ENCODE peak calls at places on chromosomes 2 and 18, in five cellular contexts. H is stomach; J is dorsolateral prefrontal cortex; Y is amniotic stem cell; K is effector memory CD8-positive, alpha-beta T cell. X is an unnamed sample.

GRCh38 chr2:174868916-174869315 is 104.6 kb upstream of the CHRNA1 start:
- DNase-seq in Y (no peak), K (no peak), H (no peak), J (no peak), X (no peak)

GRCh38 chr2:101987832-101988231 is 3.9 kb upstream of the IL1R2 start:
- DNase-seq in Y (no peak), K (no peak), H (no peak), J (no peak), X (no peak)

GRCh38 chr2:64623232-64623879 is 30.4 kb downstream of the SERTAD2 start:
- DNase-seq in H (peak), K (no peak), J (no peak), Y (no peak), X (no peak)

GRCh38 chr2:8263931-8264330 is 417.9 kb upstream of the ID2 start:
- DNase-seq in K (no peak), H (no peak), Y (no peak), J (no peak), X (no peak)

GRCh38 chr2:62149708-62150107 is 46.2 kb upstream of the B3GNT2 start:
- DNase-seq in K (no peak), J (no peak), Y (peak), H (no peak), X (no peak)

GRCh38 chr18:9403795-9404564 is 69.4 kb downstream of the TWSG1 start:
- DNase-seq in H (no peak), J (no peak), Y (no peak), K (no peak), X (no peak)

GRCh38 chr2:164606557-164606956 is 14.7 kb downstream of the GRB14 start:
- DNase-seq in Y (no peak), K (no peak), J (no peak), H (no peak), X (no peak)

GRCh38 chr18:57802166-57802868 is 798 bp downstream of the ATP8B1 start:
- DNase-seq in J (no peak), H (no peak), Y (no peak), K (no peak), X (no peak)

GRCh38 chr2:22579341-22579740 is 805.6 kb upstream of the KLHL29 start:
- DNase-seq in K (no peak), Y (no peak), J (no peak), H (no peak), X (no peak)

GRCh38 chr2:101788995-101789970 is 91.8 kb downstream of the MAP4K4 start:
- DNase-seq in Y (no peak), J (no peak), H (no peak), K (no peak), X (no peak)

GRCh38 chr2:31347319-31347718 is 67.2 kb downstream of the XDH start:
- DNase-seq in Y (no peak), H (no peak), J (no peak), K (no peak), X (no peak)

GRCh38 chr18:13392899-13393298 is 174.3 kb downstream of the LDLRAD4 start:
- DNase-seq in J (no peak), H (no peak), K (no peak), Y (no peak), X (no peak)

GRCh38 chr2:144944506-144945230 is 424.7 kb upstream of the ZEB2 start:
- DNase-seq in H (no peak), J (no peak), Y (no peak), K (no peak), X (no peak)

GRCh38 chr18:56319953-56320352 is 318.4 kb downstream of the TXNL1 start:
- DNase-seq in J (no peak), H (no peak), Y (no peak), K (no peak), X (no peak)

GRCh38 chr18:38459086-38459485 is 893.5 kb upstream of the CELF4 start:
- DNase-seq in K (no peak), J (peak), Y (no peak), H (no peak), X (no peak)

GRCh38 chr2:25881759-25882158 is 3.5 kb upstream of the ASXL2 start:
- DNase-seq in K (no peak), Y (no peak), H (no peak), J (no peak), X (no peak)

GRCh38 chr18:62498616-62499262 is 24.1 kb upstream of the ZCCHC2 start:
- DNase-seq in K (no peak), Y (no peak), H (no peak), J (no peak), X (no peak)

GRCh38 chr2:80059381-80059907 is 245.1 kb downstream of the LRRTM1 start:
- DNase-seq in Y (no peak), H (no peak), J (peak), K (no peak), X (no peak)

GRCh38 chr2:108412995-108413726 is 35.4 kb downstream of the SULT1C4 start:
- DNase-seq in H (no peak), K (no peak), Y (peak), J (no peak), X (no peak)

X was measured in KG1.